ENCODE peak calls at places on chromosomes 3 and 15, in seven cellular contexts. One of them, this sample, is unnamed.

GRCh38 chr15:39207532-39208115 is 373.3 kb upstream of the THBS1 start:
- DNase-seq in left ventricle myocardium inferior: no peak
- DNase-seq in central memory CD4-positive, alpha-beta T cell: no peak
- DNase-seq in renal cortical epithelial cell: no peak
- DNase-seq in T-helper 17 cell: no peak
- DNase-seq in GM04504: no peak
- DNase-seq in HFF-Myc: no peak
- DNase-seq in this sample: no peak

GRCh38 chr3:179613807-179614206 is 9.2 kb downstream of the NDUFB5 start:
- DNase-seq in renal cortical epithelial cell: peak; percentile 46
- DNase-seq in GM04504: peak; percentile 19
- DNase-seq in T-helper 17 cell: no peak
- DNase-seq in HFF-Myc: no peak
- DNase-seq in central memory CD4-positive, alpha-beta T cell: no peak
- DNase-seq in left ventricle myocardium inferior: no peak
- DNase-seq in this sample: no peak

GRCh38 chr3:45665101-45665572 is 24.1 kb upstream of the SACM1L start:
- DNase-seq in central memory CD4-positive, alpha-beta T cell: peak; percentile 74
- DNase-seq in left ventricle myocardium inferior: no peak
- DNase-seq in renal cortical epithelial cell: no peak
- DNase-seq in HFF-Myc: no peak
- DNase-seq in GM04504: no peak
- DNase-seq in T-helper 17 cell: peak; percentile 62
- DNase-seq in this sample: peak; percentile 83

GRCh38 chr15:48596841-48597240 is 48.7 kb downstream of the FBN1 start:
- DNase-seq in GM04504: no peak
- DNase-seq in HFF-Myc: no peak
- DNase-seq in central memory CD4-positive, alpha-beta T cell: no peak
- DNase-seq in renal cortical epithelial cell: no peak
- DNase-seq in left ventricle myocardium inferior: no peak
- DNase-seq in T-helper 17 cell: no peak
- DNase-seq in this sample: no peak

GRCh38 chr3:41224120-41224806 is 25.0 kb downstream of the CTNNB1 start:
- DNase-seq in renal cortical epithelial cell: peak; percentile 80
- DNase-seq in HFF-Myc: no peak
- DNase-seq in central memory CD4-positive, alpha-beta T cell: no peak
- DNase-seq in left ventricle myocardium inferior: no peak
- DNase-seq in T-helper 17 cell: no peak
- DNase-seq in GM04504: peak; percentile 54
- DNase-seq in this sample: no peak

GRCh38 chr15:63449711-63450110 is 54.7 kb upstream of the USP3 start:
- DNase-seq in HFF-Myc: no peak
- DNase-seq in central memory CD4-positive, alpha-beta T cell: no peak
- DNase-seq in GM04504: no peak
- DNase-seq in renal cortical epithelial cell: no peak
- DNase-seq in left ventricle myocardium inferior: no peak
- DNase-seq in T-helper 17 cell: no peak
- DNase-seq in this sample: no peak

GRCh38 chr3:50256978-50257890 is 11.7 kb upstream of the SEMA3B start:
- DNase-seq in HFF-Myc: no peak
- DNase-seq in T-helper 17 cell: no peak
- DNase-seq in left ventricle myocardium inferior: no peak
- DNase-seq in renal cortical epithelial cell: no peak
- DNase-seq in GM04504: no peak
- DNase-seq in central memory CD4-positive, alpha-beta T cell: no peak
- DNase-seq in this sample: no peak

GRCh38 chr15:51782357-51782896 is 31.0 kb downstream of the TMOD2 start:
- DNase-seq in central memory CD4-positive, alpha-beta T cell: no peak
- DNase-seq in left ventricle myocardium inferior: no peak
- DNase-seq in HFF-Myc: no peak
- DNase-seq in renal cortical epithelial cell: peak; percentile 27
- DNase-seq in GM04504: no peak
- DNase-seq in T-helper 17 cell: no peak
- DNase-seq in this sample: peak; percentile 46

GRCh38 chr15:90862964-90863721 is 5.2 kb upstream of the FURIN start:
- DNase-seq in T-helper 17 cell: no peak
- DNase-seq in GM04504: no peak
- DNase-seq in left ventricle myocardium inferior: no peak
- DNase-seq in central memory CD4-positive, alpha-beta T cell: no peak
- DNase-seq in renal cortical epithelial cell: peak; percentile 48
- DNase-seq in HFF-Myc: no peak
- DNase-seq in this sample: no peak